ENCODE peak calls at places on chromosomes 1 and 21, in five cellular contexts. L is IMR-90, M is uterus, O is heart left ventricle, I is A549. C is an unnamed sample. For H3K4me1, the result is how much of the 10 kb centered on the place peaks cover.

GRCh38 chr21:42809171-42809570 is 70.2 kb downstream of the WDR4 start:
- DNase-seq in L (no peak), M (no peak), O (no peak), I (no peak), C (peak)

GRCh38 chr1:171507435-171507834 is 22.1 kb downstream of the PRRC2C start:
- DNase-seq in O (no peak), I (no peak), L (no peak), M (no peak), C (no peak)

GRCh38 chr1:48227165-48228013 is 4.9 kb downstream of the SLC5A9 start:
- DNase-seq in M (no peak), O (no peak), I (no peak), L (no peak), C (no peak)

GRCh38 chr1:219027161-219027673 is 146.5 kb upstream of the LYPLAL1 start:
- DNase-seq in L (no peak), O (no peak), M (no peak), I (no peak), C (no peak)

GRCh38 chr1:232393010-232393833 is 236.7 kb downstream of the SIPA1L2 start:
- DNase-seq in I (no peak), L (peak), O (no peak), M (no peak), C (no peak)

GRCh38 chr1:66938618-66939017 is 13.8 kb downstream of the MIER1 start:
- DNase-seq in O (no peak), I (no peak), L (peak), M (no peak), C (no peak)

GRCh38 chr1:226603976-226604845 is 55.6 kb downstream of the STUM start:
- DNase-seq in I (no peak), O (no peak), M (no peak), L (no peak), C (no peak)

GRCh38 chr1:90317628-90318027 is 322.7 kb downstream of the ZNF326 start:
- DNase-seq in L (no peak), M (no peak), I (no peak), O (no peak), C (no peak)

GRCh38 chr1:68128157-68128556 is 77.7 kb upstream of the DIRAS3 start:
- DNase-seq in I (no peak), M (no peak), O (no peak), L (peak), C (no peak)

GRCh38 chr1:11925938-11926292 is 312 bp downstream of the KIAA2013 start:
- DNase-seq in M (no peak), I (no peak), L (no peak), O (peak), C (no peak)

GRCh38 chr1:193609592-193609991 is 423.2 kb upstream of the B3GALT2 start:
- DNase-seq in M (no peak), L (no peak), O (no peak), I (no peak), C (no peak)

GRCh38 chr1:98084188-98084587 is 163.4 kb upstream of the DPYD start:
- DNase-seq in M (no peak), O (no peak), I (no peak), L (peak), C (no peak)

GRCh38 chr1:175287377-175287776 is 94.8 kb upstream of the KIAA0040 start:
- DNase-seq in O (no peak), I (peak), L (no peak), M (no peak), C (no peak)

GRCh38 chr1:41149570-41149969 is 92.5 kb downstream of the SCMH1 start:
- DNase-seq in M (no peak), O (no peak), L (no peak), I (no peak), C (no peak)

GRCh38 chr1:23613191-23614126 is 54.2 kb upstream of the ID3 start:
- DNase-seq in L (no peak), M (no peak), O (no peak), I (no peak), C (no peak)

GRCh38 chr1:21779613-21780521 is 3.1 kb downstream of the USP48 start:
- DNase-seq in O (no peak), I (no peak), L (no peak), M (no peak), C (no peak)

DNA sequence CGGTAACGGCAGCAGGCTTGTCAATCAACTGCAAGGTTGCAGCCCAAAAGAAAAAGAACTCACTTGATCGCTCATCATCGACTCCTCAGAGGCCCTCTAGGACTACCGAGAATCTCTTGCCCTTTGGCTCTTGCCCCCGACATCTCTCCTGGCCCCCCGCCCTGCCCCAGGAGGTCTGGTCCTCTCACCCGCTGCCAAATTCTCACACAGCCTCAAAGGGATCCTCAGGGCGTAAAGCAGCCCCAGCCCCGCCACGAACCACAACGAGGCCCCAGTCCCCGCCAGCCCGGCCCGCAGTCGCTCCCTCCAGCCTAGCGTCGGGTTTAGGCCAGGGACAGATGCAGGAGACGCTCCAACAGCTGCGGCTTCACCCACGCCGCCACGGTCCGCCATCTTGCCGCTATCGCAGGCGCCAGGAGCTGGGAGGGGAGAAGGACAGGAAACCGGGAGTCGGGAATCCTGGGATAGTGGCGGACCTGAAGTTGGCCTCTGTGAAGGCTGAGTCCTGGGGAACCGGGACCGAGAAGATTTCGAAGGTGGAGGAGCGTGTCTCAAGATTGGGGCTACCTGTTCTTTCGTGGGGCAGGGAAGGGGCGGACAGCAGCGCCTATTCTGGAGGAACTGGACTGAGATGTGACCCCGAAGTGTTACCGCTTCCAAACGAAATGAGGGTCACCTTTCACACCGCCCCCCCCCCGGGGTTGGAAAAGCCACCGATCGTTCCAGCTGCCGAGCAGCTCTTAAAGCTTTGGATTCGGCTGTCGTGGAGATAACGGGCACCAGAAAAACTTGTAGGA is at the start of gene ST7L:
- DNase-seq in M (peak), O (peak), L (peak), I (peak), C (peak)
- TF ChIP-seq POLR2A in M (no peak), O (no peak), L (no peak), I (peak), C (no peak)

GRCh38 chr1:56429288-56429687 is 150.1 kb downstream of the PLPP3 start:
- DNase-seq in M (no peak), I (no peak), O (no peak), L (no peak), C (no peak)

GRCh38 chr1:56425494-56425860 is 153.9 kb downstream of the PLPP3 start:
- DNase-seq in I (no peak), O (no peak), M (no peak), L (no peak), C (no peak)

GRCh38 chr1:56426587-56426986 is 152.8 kb downstream of the PLPP3 start:
- DNase-seq in I (no peak), L (no peak), O (no peak), M (no peak), C (no peak)

GRCh38 chr1:56423716-56424115 is 155.6 kb downstream of the PLPP3 start:
- DNase-seq in M (no peak), L (no peak), O (no peak), I (no peak), C (no peak)

DNA sequence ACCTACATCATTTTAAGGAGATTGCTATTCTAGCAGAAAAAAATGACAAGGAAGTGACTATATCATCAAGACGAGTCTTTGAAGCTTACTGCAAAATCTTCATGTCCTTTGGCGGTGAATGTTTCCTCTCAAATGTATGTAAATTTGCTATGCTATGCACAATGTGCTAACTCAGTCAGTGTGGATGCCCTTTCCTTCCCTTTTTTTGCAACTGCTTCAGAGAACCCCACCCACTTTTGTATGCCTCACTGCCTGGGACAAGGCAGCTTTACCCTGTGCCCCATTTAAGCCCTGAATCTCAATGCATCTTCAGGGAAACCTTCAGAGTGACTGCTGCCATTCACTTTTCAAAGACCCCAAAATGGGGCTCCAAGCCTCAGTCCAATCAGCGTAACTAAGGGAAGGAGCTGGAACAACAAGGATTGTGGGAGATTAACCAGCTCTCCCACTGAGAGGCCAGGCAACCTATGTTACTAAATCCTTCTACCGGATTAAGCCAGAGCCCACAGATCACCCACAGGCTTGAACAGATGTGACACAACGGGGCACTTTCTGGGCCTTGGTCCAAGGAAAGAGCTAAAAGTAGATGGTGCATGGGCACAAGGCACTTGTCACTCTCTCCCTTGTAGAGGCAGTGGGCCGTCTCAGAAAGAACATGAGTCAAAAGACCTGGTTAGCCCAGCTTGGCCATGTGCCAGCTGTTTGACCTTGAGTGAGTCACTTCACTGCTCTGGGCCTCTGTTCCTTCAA is 154.4 kb downstream of the PLPP3 start:
- DNase-seq in I (peak), M (peak), O (peak), L (peak), C (no peak)
- H3K4me1 ChIP-seq in I (under half), M (under half), O (under half), L (under half), C (under half)

DNA sequence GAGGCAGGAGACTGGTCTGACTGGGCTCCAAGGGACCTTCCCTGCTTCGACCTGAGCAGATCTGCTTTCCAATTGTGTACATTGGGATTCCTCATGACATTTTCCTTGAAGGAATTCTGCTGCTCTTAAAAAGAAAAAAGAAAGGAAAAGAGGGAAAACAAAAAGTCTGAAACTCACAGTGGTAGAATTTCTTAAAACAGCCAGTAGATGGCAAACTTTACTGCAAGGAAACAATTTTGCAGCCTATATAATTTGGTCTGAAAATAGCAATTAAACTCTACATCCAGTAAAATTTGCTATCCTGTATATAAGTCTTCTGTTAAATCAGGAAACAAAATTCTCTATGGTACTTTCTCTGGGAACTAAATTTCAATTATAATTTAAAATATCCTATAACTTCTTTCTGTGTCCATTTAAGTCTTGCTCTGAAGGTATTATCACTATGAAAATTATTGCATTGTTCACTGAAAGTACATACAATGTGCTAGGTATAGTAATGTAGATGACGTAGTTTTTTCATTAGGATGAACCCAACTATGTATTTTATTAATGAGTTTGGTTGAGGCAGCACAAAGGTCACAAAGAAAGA is 59.8 kb downstream of the CRB1 start:
- DNase-seq in I (peak), M (no peak), L (peak), O (no peak), C (no peak)
- TF ChIP-seq POLR2A in I (no peak), M (no peak), L (no peak), O (no peak), C (no peak)

GRCh38 chr1:1623181-1623630 is 7.9 kb downstream of the MIB2 start:
- DNase-seq in L (no peak), I (no peak), O (peak), M (no peak), C (no peak)
- H3K4me1 ChIP-seq in L (under half), I (under half), O (under half), M (under half), C (under half)

C was measured in esophagus muscularis mucosa.